ENCODE peak calls at places on chromosomes 2 and 18, in four cellular contexts. X is stomach, K is thyroid gland, A is GM12878. E is an unnamed sample.

GRCh38 chr18:23538870-23539269 is 35.6 kb downstream of the RMC1 start:
- DNase-seq in X (no peak), K (no peak), A (no peak), E (no peak)

GRCh38 chr18:68436485-68436884 is 278.4 kb downstream of the TMX3 start:
- DNase-seq in X (no peak), K (no peak), A (no peak), E (no peak)

GRCh38 chr2:180604077-180604476 is 376.3 kb upstream of the UBE2E3 start:
- DNase-seq in X (no peak), K (no peak), A (no peak), E (peak; percentile 13)

GRCh38 chr18:74389161-74389927 is 67.8 kb downstream of the DIPK1C start:
- DNase-seq in X (no peak), K (no peak), A (no peak), E (no peak)

GRCh38 chr2:16615687-16616615 is 49.7 kb downstream of the CYRIA start:
- DNase-seq in X (no peak), K (peak; percentile 90), A (no peak), E (no peak)

GRCh38 chr2:4914551-4914950 is 777.6 kb upstream of the SOX11 start:
- DNase-seq in X (no peak), K (no peak), A (no peak), E (no peak)

GRCh38 chr2:1137992-1138391 is 187.3 kb downstream of the SNTG2 start:
- DNase-seq in X (no peak), K (no peak), A (no peak), E (no peak)

GRCh38 chr2:226002438-226002837 is 602.9 kb downstream of the NYAP2 start:
- DNase-seq in X (no peak), K (no peak), A (no peak), E (no peak)

GRCh38 chr2:134912406-134912805 is 6.2 kb upstream of the CCNT2 start:
- DNase-seq in X (no peak), K (no peak), A (no peak), E (no peak)

GRCh38 chr2:134918518-134919359 is at the start of gene CCNT2:
- DNase-seq in X (peak; percentile 99), K (peak; percentile 99), A (peak; percentile 95), E (peak; percentile 100)

GRCh38 chr2:134917219-134917957 is 1.2 kb upstream of the CCNT2 start:
- DNase-seq in X (no peak), K (peak; percentile 5), A (no peak), E (peak; percentile 28)

GRCh38 chr2:134919360-134920210 is 963 bp downstream of the CCNT2 start:
- DNase-seq in X (peak; percentile 51), K (peak; percentile 24), A (no peak), E (peak; percentile 60)

DNA sequence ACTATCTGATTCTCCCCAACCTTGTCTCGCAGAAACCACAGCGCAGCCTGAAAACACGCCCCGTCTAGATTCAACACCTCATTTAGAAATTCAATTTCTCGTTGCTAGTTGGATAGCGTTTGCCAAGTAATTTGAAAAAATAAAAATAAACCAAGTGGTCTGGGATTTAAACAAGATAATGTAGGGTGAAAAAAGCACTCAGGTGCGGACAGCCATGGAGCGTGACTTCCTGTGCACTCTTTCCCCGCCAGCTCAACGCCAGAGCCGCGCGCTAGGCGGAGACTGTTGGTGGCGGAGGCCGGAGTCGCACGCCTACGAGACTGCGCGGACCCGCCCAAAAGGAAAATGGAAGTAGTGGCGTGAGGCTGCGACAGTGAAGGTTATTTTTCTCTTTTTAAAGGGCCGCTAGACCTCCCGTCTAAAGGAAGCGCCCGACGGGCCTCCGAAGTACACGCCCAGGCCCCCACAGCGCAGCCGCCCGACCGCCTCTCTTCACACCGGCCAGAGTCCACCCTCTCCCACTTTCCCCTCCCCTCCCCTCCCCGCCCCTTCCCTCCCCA is 584 bp upstream of the CCNT2 start:
- DNase-seq in X (peak; percentile 89), K (peak; percentile 93), A (peak; percentile 80), E (no peak)
- TF ChIP-seq POLR2A in X (no peak), K (peak; percentile 81), A (peak; percentile 85), E (peak; percentile 92)

GRCh38 chr18:9196568-9196967 is 60.0 kb downstream of the ANKRD12 start:
- DNase-seq in X (no peak), K (no peak), A (no peak), E (no peak)
- H3K4me3 ChIP-seq in X (no peak overlapping the region), K (no peak overlapping the region), A (no peak overlapping the region), E (no peak overlapping the region)

GRCh38 chr2:58620127-58620526 is 379.0 kb upstream of the FANCL start:
- DNase-seq in X (no peak), K (no peak), A (no peak), E (no peak)

GRCh38 chr2:58620896-58621295 is 379.8 kb upstream of the FANCL start:
- DNase-seq in X (no peak), K (no peak), A (no peak), E (no peak)
- H3K27ac ChIP-seq in X (no peak overlapping the region), K (no peak overlapping the region), A (no peak overlapping the region), E (no peak overlapping the region)

DNA sequence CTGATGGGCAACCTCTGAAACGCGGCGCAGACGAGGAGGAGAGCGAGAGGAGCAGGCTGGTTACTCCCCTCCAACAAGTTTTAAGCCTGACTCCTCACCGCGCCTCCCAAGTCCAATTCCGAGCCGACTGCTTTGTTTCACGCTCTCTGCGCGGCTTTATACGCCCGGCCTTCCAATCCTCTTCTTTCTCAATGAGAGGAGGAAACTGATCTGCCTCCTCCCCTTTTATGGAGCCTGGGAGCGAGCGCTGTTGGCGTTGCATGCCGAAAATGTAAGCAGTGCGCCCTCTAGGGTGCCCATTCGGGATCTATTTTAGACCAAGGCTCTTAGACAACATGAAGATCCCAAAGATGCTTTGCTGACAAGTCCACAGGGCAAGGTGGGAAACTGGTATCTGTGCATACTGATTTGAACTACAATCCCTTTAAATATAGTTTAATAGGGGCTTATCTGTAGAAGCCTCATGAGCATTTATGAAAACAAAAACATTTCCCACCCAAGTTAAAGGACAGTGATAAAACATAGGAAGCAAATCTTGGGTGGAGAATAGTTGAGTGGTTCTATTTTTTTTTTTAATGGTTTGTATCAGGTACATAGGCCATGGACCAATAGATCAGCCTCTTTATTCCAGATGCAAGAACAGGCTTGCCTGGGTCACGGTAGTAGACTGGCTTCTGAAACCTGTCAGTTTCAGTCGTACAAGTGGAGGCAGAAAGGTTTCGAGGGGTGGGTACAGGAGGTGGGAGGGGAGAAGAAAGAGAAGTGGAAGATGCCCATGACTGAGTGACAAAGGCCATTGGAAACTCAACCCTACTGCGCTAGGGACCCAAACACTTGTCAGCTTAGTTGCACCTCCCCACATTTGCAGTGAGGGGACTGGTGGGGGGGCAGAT is at the start of gene RND3:
- DNase-seq in X (peak; percentile 96), K (peak; percentile 98), A (no peak), E (peak; percentile 97)
- TF ChIP-seq POLR2A in X (no peak), K (peak; percentile 96), A (no peak), E (peak; percentile 98)

DNA sequence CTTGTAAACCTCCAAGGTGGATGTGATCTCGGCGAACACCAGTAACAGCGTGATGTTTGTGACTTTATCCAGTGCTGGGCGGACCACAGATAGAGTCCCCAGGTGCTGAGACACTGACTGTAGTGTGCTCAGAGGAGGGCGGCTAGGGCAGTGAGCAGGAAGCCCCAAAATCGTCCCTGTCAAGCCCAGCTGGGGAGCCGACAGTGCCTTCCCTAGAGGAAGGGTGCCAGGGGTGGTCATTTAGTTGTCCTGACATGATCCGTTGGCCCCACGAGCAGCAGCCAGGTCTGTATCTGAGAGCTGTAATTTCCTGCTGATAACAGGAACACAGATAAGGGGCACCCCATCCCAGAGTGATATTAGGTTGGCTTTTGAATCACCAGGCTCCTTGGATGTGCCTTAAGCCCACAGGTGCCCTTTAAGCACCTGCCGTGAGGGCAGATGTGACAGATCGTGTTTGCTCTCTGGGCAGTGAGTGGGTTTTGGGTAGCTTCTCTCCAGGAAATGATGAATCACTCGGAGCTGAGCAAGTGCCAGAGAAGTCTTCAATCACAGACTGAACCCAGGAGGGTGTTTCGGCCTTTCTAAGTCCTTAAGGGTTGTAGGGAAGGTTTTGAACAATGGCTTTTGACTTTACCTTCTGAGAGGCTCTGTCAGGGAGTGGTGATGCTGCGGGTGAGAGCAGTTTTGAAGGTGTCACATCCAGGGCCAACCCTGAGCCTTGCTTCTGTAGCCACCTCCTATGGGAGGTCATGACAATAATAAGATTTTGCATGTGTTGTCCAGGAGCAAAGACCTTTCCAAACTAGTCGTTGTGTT is 7.7 kb downstream of the LPIN1 start:
- DNase-seq in X (peak; percentile 43), K (peak; percentile 30), A (peak; percentile 48), E (peak; percentile 65)
- H3K4me3 ChIP-seq in X (peak overlapping the region; percentile 9), K (no peak overlapping the region), A (peak overlapping the region; percentile 66), E (peak overlapping the region; percentile 7)

E was measured in transverse colon.